ENCODE peak calls at places on chromosomes 16 and 17, in four cellular contexts. One of them, this sample, is unnamed.

GRCh38 chr16:86479419-86479818 is 30.9 kb upstream of the FOXF1 start:
- DNase-seq in mesenchymal stem cell: peak
- DNase-seq in prostate gland: no peak
- DNase-seq in left ventricle myocardium inferior: no peak
- DNase-seq in this sample: no peak

GRCh38 chr16:1464894-1465566 is 9.8 kb downstream of the CLCN7 start:
- DNase-seq in mesenchymal stem cell: no peak
- DNase-seq in left ventricle myocardium inferior: no peak
- DNase-seq in prostate gland: no peak
- DNase-seq in this sample: no peak

GRCh38 chr16:19182487-19182886 is 14.4 kb downstream of the SYT17 start:
- DNase-seq in mesenchymal stem cell: no peak
- DNase-seq in prostate gland: no peak
- DNase-seq in left ventricle myocardium inferior: no peak
- DNase-seq in this sample: no peak

GRCh38 chr17:71032746-71033273 is 863.5 kb downstream of the KCNJ2 start:
- DNase-seq in mesenchymal stem cell: no peak
- DNase-seq in prostate gland: no peak
- DNase-seq in left ventricle myocardium inferior: no peak
- DNase-seq in this sample: no peak

GRCh38 chr16:9138731-9139501 is 47.5 kb downstream of the HAPSTR1 start:
- DNase-seq in left ventricle myocardium inferior: peak
- DNase-seq in mesenchymal stem cell: peak
- DNase-seq in prostate gland: peak
- DNase-seq in this sample: peak

GRCh38 chr17:79991140-79991923 is 44.3 kb downstream of the TBC1D16 start:
- DNase-seq in left ventricle myocardium inferior: peak
- DNase-seq in prostate gland: peak
- DNase-seq in mesenchymal stem cell: peak
- DNase-seq in this sample: peak

GRCh38 chr16:4850211-4850610 is 2.9 kb downstream of the UBN1 start:
- DNase-seq in left ventricle myocardium inferior: no peak
- DNase-seq in prostate gland: no peak
- DNase-seq in mesenchymal stem cell: peak
- DNase-seq in this sample: no peak

GRCh38 chr16:67517661-67518423 is 10.8 kb upstream of the RIPOR1 start:
- DNase-seq in left ventricle myocardium inferior: no peak
- DNase-seq in prostate gland: no peak
- DNase-seq in mesenchymal stem cell: no peak
- DNase-seq in this sample: no peak

GRCh38 chr16:81641403-81642106 is 137.5 kb upstream of the PLCG2 start:
- DNase-seq in left ventricle myocardium inferior: no peak
- DNase-seq in mesenchymal stem cell: no peak
- DNase-seq in prostate gland: no peak
- DNase-seq in this sample: no peak

GRCh38 chr17:81966343-81967243 is 5.6 kb upstream of the NOTUM start:
- DNase-seq in prostate gland: no peak
- DNase-seq in mesenchymal stem cell: peak
- DNase-seq in left ventricle myocardium inferior: peak
- DNase-seq in this sample: no peak

GRCh38 chr17:73068322-73069153 is 23.9 kb downstream of the SLC39A11 start:
- DNase-seq in prostate gland: no peak
- DNase-seq in mesenchymal stem cell: peak
- DNase-seq in left ventricle myocardium inferior: no peak
- DNase-seq in this sample: peak

GRCh38 chr16:87411375-87412271 is 19.5 kb downstream of the MAP1LC3B start:
- DNase-seq in mesenchymal stem cell: no peak
- DNase-seq in prostate gland: no peak
- DNase-seq in left ventricle myocardium inferior: peak
- DNase-seq in this sample: no peak

GRCh38 chr16:80570106-80570478 is 29.3 kb downstream of the DYNLRB2 start:
- DNase-seq in prostate gland: no peak
- DNase-seq in mesenchymal stem cell: no peak
- DNase-seq in left ventricle myocardium inferior: no peak
- DNase-seq in this sample: peak

GRCh38 chr17:83192161-83192788 is 112.9 kb downstream of the METRNL start:
- DNase-seq in left ventricle myocardium inferior: peak
- DNase-seq in mesenchymal stem cell: peak
- DNase-seq in prostate gland: no peak
- DNase-seq in this sample: no peak
- H3K27ac ChIP-seq in left ventricle myocardium inferior: no peak
- H3K27ac ChIP-seq in mesenchymal stem cell: no peak
- H3K27ac ChIP-seq in prostate gland: no peak
- H3K27ac ChIP-seq in this sample: no peak

DNA sequence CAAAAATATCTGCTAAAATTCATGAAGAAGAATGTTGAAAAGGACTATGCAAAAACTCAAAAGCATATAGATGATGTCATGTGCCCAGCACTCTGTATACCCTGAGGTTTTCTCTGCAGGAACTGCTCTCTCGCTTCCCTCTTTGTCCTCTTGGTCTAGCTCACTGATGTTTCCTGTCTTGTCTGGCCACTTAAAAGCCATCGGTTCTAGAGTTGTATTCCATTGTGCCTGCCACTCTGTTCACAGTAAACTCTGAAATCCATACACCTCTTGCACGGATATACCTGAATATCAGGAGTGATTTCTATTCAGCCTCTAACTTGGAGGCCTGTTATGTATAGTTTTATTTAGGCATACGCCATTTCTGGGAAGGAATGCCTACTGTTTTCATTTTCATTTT is 101.0 kb upstream of the CNTNAP4 start:
- DNase-seq in left ventricle myocardium inferior: no peak
- DNase-seq in mesenchymal stem cell: no peak
- DNase-seq in prostate gland: no peak
- DNase-seq in this sample: no peak
- H3K4me3 ChIP-seq in left ventricle myocardium inferior: no peak
- H3K4me3 ChIP-seq in mesenchymal stem cell: no peak
- H3K4me3 ChIP-seq in prostate gland: no peak
- H3K4me3 ChIP-seq in this sample: no peak

DNA sequence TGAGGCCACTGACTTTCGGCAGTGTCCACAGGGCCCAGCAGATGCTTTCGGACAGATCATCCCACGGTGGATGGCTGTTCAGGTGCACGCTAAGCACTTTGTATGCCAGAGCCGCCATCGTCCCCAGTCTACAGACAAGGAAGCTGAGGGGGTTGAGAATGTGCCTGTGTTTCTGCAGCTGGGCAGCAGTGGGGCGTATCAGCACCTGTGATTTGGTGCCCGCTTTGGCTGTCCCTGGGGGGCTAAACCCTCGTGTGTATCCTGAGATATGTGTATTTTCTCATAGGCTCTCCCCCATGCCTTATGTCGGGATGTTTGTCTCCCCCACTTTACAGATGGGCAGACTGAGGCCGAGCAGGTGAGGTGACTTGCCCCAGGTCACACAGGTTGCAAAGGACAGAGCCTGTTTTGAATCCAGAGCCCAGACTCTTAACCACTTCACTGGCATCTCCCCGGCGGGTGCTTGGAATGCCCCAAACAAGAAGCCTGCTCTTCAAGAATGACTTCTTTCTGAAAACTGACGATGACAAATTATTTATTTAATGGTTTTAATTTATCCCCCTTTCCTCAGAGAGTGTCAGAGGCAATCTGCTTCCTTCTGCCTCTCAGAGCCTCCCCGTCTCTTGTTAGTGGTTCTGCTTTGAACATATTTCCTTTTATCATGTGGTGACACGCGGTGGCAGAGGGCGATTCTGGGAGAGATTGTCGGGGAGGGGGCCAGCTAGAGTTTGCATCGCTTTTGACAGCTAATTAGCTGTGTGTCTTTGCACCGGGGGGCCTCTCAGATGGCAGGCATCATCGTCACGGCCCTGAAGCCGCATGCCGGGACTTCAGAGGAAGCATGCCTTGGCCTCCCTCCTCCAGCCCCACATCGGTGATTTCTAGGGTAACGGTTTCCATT is 149.6 kb upstream of the CIBAR2 start:
- DNase-seq in prostate gland: no peak
- DNase-seq in mesenchymal stem cell: no peak
- DNase-seq in left ventricle myocardium inferior: no peak
- DNase-seq in this sample: no peak
- H3K27ac ChIP-seq in prostate gland: no peak
- H3K27ac ChIP-seq in mesenchymal stem cell: no peak
- H3K27ac ChIP-seq in left ventricle myocardium inferior: no peak
- H3K27ac ChIP-seq in this sample: no peak

GRCh38 chr17:8080208-8080798 is 7.2 kb downstream of the ALOX12B start:
- DNase-seq in mesenchymal stem cell: no peak
- DNase-seq in prostate gland: no peak
- DNase-seq in left ventricle myocardium inferior: no peak
- DNase-seq in this sample: no peak
- H3K4me3 ChIP-seq in mesenchymal stem cell: peak
- H3K4me3 ChIP-seq in prostate gland: peak
- H3K4me3 ChIP-seq in left ventricle myocardium inferior: peak
- H3K4me3 ChIP-seq in this sample: no peak

DNA sequence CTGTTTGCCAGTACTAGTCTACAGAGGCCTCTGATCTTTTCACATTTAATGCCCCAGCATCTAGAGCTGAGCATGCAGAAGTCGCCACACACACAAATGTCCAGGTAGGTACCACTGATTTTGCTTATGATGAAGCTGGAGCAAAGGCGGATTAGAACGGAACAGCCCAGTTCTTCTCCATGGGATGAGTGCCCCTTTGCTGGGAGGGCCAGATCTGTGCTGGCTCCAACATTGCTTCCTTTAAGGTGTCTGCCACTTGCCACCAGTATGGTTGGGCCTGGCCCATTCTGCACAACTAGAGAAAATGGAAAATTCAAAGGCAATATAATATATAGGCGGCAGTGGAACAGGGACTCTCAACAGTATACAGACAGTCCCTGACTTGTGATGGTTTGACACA is 2.2 kb upstream of the MNT start:
- DNase-seq in mesenchymal stem cell: no peak
- DNase-seq in left ventricle myocardium inferior: no peak
- DNase-seq in prostate gland: no peak
- DNase-seq in this sample: no peak
- H3K27ac ChIP-seq in mesenchymal stem cell: no peak
- H3K27ac ChIP-seq in left ventricle myocardium inferior: peak
- H3K27ac ChIP-seq in prostate gland: no peak
- H3K27ac ChIP-seq in this sample: no peak

GRCh38 chr17:4584835-4585187 is 482 bp downstream of the SMTNL2 start:
- DNase-seq in mesenchymal stem cell: no peak
- DNase-seq in prostate gland: no peak
- DNase-seq in left ventricle myocardium inferior: no peak
- DNase-seq in this sample: no peak
- H3K4me3 ChIP-seq in mesenchymal stem cell: no peak
- H3K4me3 ChIP-seq in prostate gland: peak
- H3K4me3 ChIP-seq in left ventricle myocardium inferior: peak
- H3K4me3 ChIP-seq in this sample: no peak